ENCODE peak calls at places on chromosomes 7 and 10, in ten cellular contexts. X is transverse colon, G is endothelial cell of umbilical vein, D is HCT116, T is SK-N-SH, B is breast epithelium, A is spleen, I is sigmoid colon, C is stomach, K is Panc1. Q is an unnamed sample.

GRCh38 chr10:102523250-102524029 is 19.7 kb downstream of the SUFU start:
- DNase-seq in B (no peak), D (no peak), C (peak; percentile 10), X (no peak), A (peak; percentile 27), T (no peak), G (no peak), I (no peak), K (no peak), Q (no peak)

GRCh38 chr7:112437038-112437437 is 13.2 kb upstream of the IFRD1 start:
- DNase-seq in A (no peak), D (no peak), G (no peak), I (no peak), X (no peak), B (no peak), C (no peak), K (no peak), T (no peak), Q (no peak)

GRCh38 chr7:101166909-101167644 is 1.7 kb upstream of the VGF start:
- DNase-seq in D (no peak), G (no peak), K (no peak), I (no peak), X (no peak), A (no peak), C (no peak), B (no peak), T (peak; percentile 78), Q (no peak)

GRCh38 chr10:98294270-98294627 is 26.3 kb upstream of the LOXL4 start:
- DNase-seq in C (no peak), A (no peak), D (no peak), I (no peak), K (no peak), G (no peak), T (no peak), X (no peak), B (no peak), Q (no peak)

GRCh38 chr7:63925626-63926460 is 72.8 kb upstream of the ZNF722 start:
- DNase-seq in B (peak; percentile 80), K (peak; percentile 51), I (peak; percentile 82), D (no peak), G (no peak), X (peak; percentile 64), A (peak; percentile 96), C (peak; percentile 64), T (peak; percentile 96), Q (no peak)

GRCh38 chr10:20503186-20503585 is 393.9 kb downstream of the NEBL start:
- DNase-seq in C (no peak), I (no peak), D (no peak), T (no peak), A (no peak), K (no peak), X (no peak), G (no peak), B (no peak), Q (no peak)

GRCh38 chr10:11297136-11297535 is 279.5 kb downstream of the CELF2 start:
- DNase-seq in C (no peak), K (no peak), T (no peak), I (no peak), B (no peak), D (no peak), G (no peak), A (no peak), X (no peak), Q (no peak)

GRCh38 chr10:13784067-13784466 is 197.3 kb downstream of the PRPF18 start:
- DNase-seq in G (peak; percentile 49), I (no peak), C (no peak), B (no peak), X (no peak), T (no peak), A (no peak), D (no peak), K (no peak), Q (no peak)

GRCh38 chr7:141979611-141980010 is 6.0 kb upstream of the TAS2R38 start:
- DNase-seq in T (no peak), X (no peak), C (no peak), K (no peak), G (no peak), A (no peak), I (no peak), D (no peak), B (no peak), Q (no peak)

GRCh38 chr10:118045842-118046490 is 775 bp downstream of the RAB11FIP2 start:
- DNase-seq in A (no peak), G (peak; percentile 54), T (no peak), I (peak; percentile 77), X (peak; percentile 33), B (peak; percentile 51), C (peak; percentile 33), D (peak; percentile 12), K (peak; percentile 22), Q (peak; percentile 3)

DNA sequence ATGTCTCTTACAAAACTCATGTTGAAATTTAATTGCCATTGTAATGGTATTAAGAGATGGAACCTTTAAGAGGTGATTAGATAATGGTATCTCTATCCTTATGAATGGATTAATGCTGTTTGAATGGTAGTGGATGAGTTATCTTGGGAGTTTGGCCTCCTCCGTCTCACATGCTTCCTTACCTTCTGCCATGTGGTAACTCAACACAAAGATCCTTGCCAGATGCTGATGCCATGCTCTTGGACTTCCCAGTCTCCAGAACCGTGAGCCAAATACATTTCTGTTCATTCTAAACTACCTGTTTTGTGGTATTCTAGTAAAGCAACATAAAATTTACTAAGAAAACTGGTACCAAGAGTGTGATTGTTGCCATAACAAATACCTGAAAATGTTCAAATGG is 23.2 kb downstream of the PTEN start:
- DNase-seq in I (no peak), A (no peak), X (no peak), K (no peak), D (no peak), C (no peak), G (no peak), T (no peak), B (no peak), Q (no peak)
- TF ChIP-seq POLR2AphosphoS5 in I (no peak), A (no peak), X (no peak), K (no peak), D (no peak), C (no peak), G (no peak), T (no peak), B (no peak), Q (no peak)

GRCh38 chr7:143510854-143511592 is 33.4 kb downstream of the TAS2R41 start:
- DNase-seq in D (no peak), A (no peak), C (no peak), G (no peak), K (no peak), X (no peak), T (no peak), B (no peak), I (no peak), Q (no peak)

GRCh38 chr7:143511593-143512047 is 33.9 kb downstream of the TAS2R41 start:
- DNase-seq in C (no peak), G (no peak), T (no peak), D (no peak), I (no peak), A (peak; percentile 63), K (no peak), B (no peak), X (no peak), Q (no peak)

GRCh38 chr7:143514995-143515735 is 37.5 kb downstream of the TAS2R41 start:
- DNase-seq in C (no peak), G (no peak), X (no peak), T (no peak), D (no peak), B (no peak), I (no peak), K (no peak), A (no peak), Q (no peak)

GRCh38 chr7:143514487-143514886 is 36.8 kb downstream of the TAS2R41 start:
- DNase-seq in T (no peak), G (no peak), I (no peak), K (no peak), C (no peak), D (no peak), X (no peak), B (no peak), A (no peak), Q (no peak)

GRCh38 chr7:143512488-143513340 is 35.0 kb downstream of the TAS2R41 start:
- DNase-seq in K (no peak), A (no peak), D (no peak), G (no peak), X (no peak), T (no peak), I (no peak), C (no peak), B (no peak), Q (no peak)
- TF ChIP-seq POLR2AphosphoS5 in K (no peak), A (no peak), D (no peak), G (no peak), X (no peak), T (no peak), I (peak; percentile 46), C (no peak), B (no peak), Q (no peak)

GRCh38 chr7:135704698-135705097 is 23.3 kb downstream of the SLC13A4 start:
- DNase-seq in T (no peak), C (no peak), X (no peak), B (no peak), K (no peak), A (no peak), G (no peak), D (no peak), I (no peak), Q (no peak)

GRCh38 chr7:135706858-135707569 is 21.0 kb downstream of the SLC13A4 start:
- DNase-seq in B (no peak), I (no peak), C (no peak), D (no peak), K (no peak), G (no peak), X (no peak), A (no peak), T (no peak), Q (no peak)

GRCh38 chr7:135707570-135707966 is 20.4 kb downstream of the SLC13A4 start:
- DNase-seq in G (no peak), I (no peak), B (no peak), D (no peak), C (no peak), A (no peak), X (no peak), T (no peak), K (no peak), Q (no peak)

GRCh38 chr7:135708041-135708440 is 19.9 kb downstream of the SLC13A4 start:
- DNase-seq in T (peak; percentile 48), A (no peak), K (no peak), G (no peak), X (no peak), D (no peak), C (no peak), I (no peak), B (no peak), Q (no peak)

GRCh38 chr7:135706038-135706742 is 21.8 kb downstream of the SLC13A4 start:
- DNase-seq in C (no peak), T (no peak), B (no peak), X (no peak), D (no peak), I (no peak), G (no peak), A (no peak), K (no peak), Q (no peak)
- TF ChIP-seq POLR2AphosphoS5 in C (no peak), T (no peak), B (no peak), X (no peak), D (no peak), I (no peak), G (no peak), A (no peak), K (no peak), Q (no peak)

DNA sequence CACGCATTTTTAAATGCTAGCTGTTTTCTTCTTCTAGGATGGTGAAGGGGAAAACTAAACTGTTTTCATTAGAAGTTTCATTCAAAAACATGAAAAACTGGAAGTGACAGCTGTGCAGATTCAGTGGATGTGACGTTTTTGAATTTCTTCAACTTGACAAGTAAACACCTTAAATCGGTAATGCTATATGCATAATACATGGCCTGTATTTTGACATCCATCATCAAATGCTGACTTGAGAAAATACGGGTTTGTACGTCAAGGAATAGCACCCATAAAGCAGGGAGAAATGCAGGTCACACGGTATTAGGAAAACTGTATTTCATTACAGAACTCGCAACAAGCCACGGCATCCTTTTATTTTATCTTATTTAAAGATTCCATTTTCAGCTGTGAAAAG is 720.5 kb downstream of the KCNMA1 start:
- DNase-seq in C (no peak), G (no peak), T (no peak), A (no peak), K (no peak), B (no peak), I (no peak), D (no peak), X (no peak), Q (no peak)
- TF ChIP-seq POLR2AphosphoS5 in C (no peak), G (no peak), T (no peak), A (no peak), K (no peak), B (no peak), I (no peak), D (no peak), X (no peak), Q (no peak)

Q was measured in GM12892.